ENCODE peak calls at places on chromosomes 4 and X, in four cellular contexts. E is H9, T is mesenchymal stem cell, M is IMR-90. U is an unnamed sample.

GRCh38 chr4:19309365-19309764 is 942.3 kb upstream of the SLIT2 start:
- DNase-seq in T (peak; percentile 43), M (peak; percentile 74), E (no peak), U (peak; percentile 53)

GRCh38 chrX:32592786-32593185 is 618.6 kb downstream of the DMD start:
- DNase-seq in E (no peak), T (no peak), M (no peak), U (no peak)

GRCh38 chr4:8777320-8778196 is 94.1 kb downstream of the HMX1 start:
- DNase-seq in M (no peak), E (no peak), T (no peak), U (no peak)

GRCh38 chr4:82201805-82202636 is 171.8 kb downstream of the HNRNPD start:
- DNase-seq in M (peak; percentile 27), E (peak; percentile 60), T (peak; percentile 50), U (peak; percentile 84)

GRCh38 chrX:24294619-24295018 is 19.2 kb downstream of the SUPT20HL2 start:
- DNase-seq in M (no peak), T (peak; percentile 6), E (peak; percentile 75), U (peak; percentile 40)

GRCh38 chrX:130516123-130516522 is 114.3 kb downstream of the RBMX2 start:
- DNase-seq in T (no peak), M (no peak), E (no peak), U (no peak)

GRCh38 chrX:110418220-110418856 is 59.7 kb downstream of the RTL9 start:
- DNase-seq in E (peak; percentile 55), M (peak; percentile 81), T (peak; percentile 85), U (peak; percentile 74)

GRCh38 chr4:136927172-136927571 is 605.1 kb downstream of the PCDH18 start:
- DNase-seq in T (no peak), M (peak; percentile 12), E (no peak), U (peak; percentile 78)

GRCh38 chr4:127012549-127012948 is 620.2 kb upstream of the INTU start:
- DNase-seq in T (peak; percentile 37), M (peak; percentile 59), E (no peak), U (no peak)

GRCh38 chr4:151569650-151570049 is 160.7 kb downstream of the FHIP1A start:
- DNase-seq in M (no peak), E (no peak), T (no peak), U (peak; percentile 29)

GRCh38 chr4:31370866-31371465 is 650.8 kb downstream of the PCDH7 start:
- DNase-seq in E (no peak), M (peak; percentile 28), T (peak; percentile 52), U (peak; percentile 73)

GRCh38 chr4:144906181-144906895 is 191.7 kb downstream of the ANAPC10 start:
- DNase-seq in E (no peak), T (peak; percentile 70), M (peak; percentile 29), U (no peak)

GRCh38 chrX:66200855-66201795 is 37.1 kb downstream of the HEPH start:
- DNase-seq in T (peak; percentile 7), M (peak; percentile 17), E (no peak), U (no peak)

GRCh38 chrX:66200050-66200664 is 36.1 kb downstream of the HEPH start:
- DNase-seq in M (no peak), E (no peak), T (no peak), U (no peak)

DNA sequence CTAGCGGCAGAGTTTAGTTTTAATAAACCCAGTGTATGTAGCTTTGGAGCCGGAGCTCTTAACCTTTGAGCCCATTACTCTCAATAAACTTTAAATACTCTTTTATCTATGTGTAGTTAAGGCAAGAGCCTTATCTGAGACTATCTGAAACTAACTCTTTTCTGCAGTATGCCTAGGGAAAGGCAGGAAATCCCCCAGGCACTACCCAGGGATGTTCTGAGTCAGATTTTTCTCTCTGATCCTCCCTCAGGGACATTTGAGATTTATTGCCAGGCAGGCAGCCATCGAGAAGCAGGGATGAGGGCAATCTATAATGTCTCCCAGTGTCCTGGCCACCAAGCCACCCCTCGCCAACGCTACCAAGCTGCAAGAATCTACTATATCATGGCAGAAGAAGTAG is 39.1 kb downstream of the HEPH start:
- DNase-seq in E (no peak), M (no peak), T (no peak), U (no peak)
- H3K4ac ChIP-seq in E (no peak overlapping the region), M (no peak overlapping the region), T (no peak overlapping the region), U (no peak overlapping the region)

GRCh38 chr4:6641971-6642320 is 1.5 kb downstream of the MRFAP1 start:
- DNase-seq in E (no peak), T (no peak), M (peak; percentile 45), U (no peak)
- H3K4ac ChIP-seq in E (no peak overlapping the region), T (no peak overlapping the region), M (no peak overlapping the region), U (no peak overlapping the region)

GRCh38 chr4:110475881-110476818 is at the start of gene ENPEP:
- DNase-seq in E (peak; percentile 55), M (peak; percentile 36), T (no peak), U (peak; percentile 84)
- H3K4ac ChIP-seq in E (no peak within 1 kb of the TSS), M (no peak within 1 kb of the TSS), T (no peak within 1 kb of the TSS), U (peak within 1 kb of the TSS; percentile 91)

GRCh38 chr4:3292571-3293409 is at the start of gene RGS12:
- DNase-seq in T (peak; percentile 94), E (peak; percentile 97), M (peak; percentile 91), U (peak; percentile 93)
- H3K4ac ChIP-seq in T (peak within 1 kb of the TSS; percentile 59), E (no peak within 1 kb of the TSS), M (peak within 1 kb of the TSS; percentile 87), U (peak within 1 kb of the TSS; percentile 25)

GRCh38 chr4:76305971-76306881 is at the start of gene STBD1:
- DNase-seq in E (peak; percentile 88), T (peak; percentile 78), M (peak; percentile 49), U (peak; percentile 81)
- H3K4ac ChIP-seq in E (no peak within 1 kb of the TSS), T (peak within 1 kb of the TSS; percentile 88), M (peak within 1 kb of the TSS; percentile 69), U (no peak within 1 kb of the TSS)

GRCh38 chr4:39697740-39698423 is at the start of gene UBE2K:
- DNase-seq in M (peak; percentile 82), T (peak; percentile 88), E (peak; percentile 85), U (peak; percentile 93)
- H3K4ac ChIP-seq in M (peak within 1 kb of the TSS; percentile 97), T (peak within 1 kb of the TSS; percentile 89), E (no peak within 1 kb of the TSS), U (peak within 1 kb of the TSS; percentile 87)

DNA sequence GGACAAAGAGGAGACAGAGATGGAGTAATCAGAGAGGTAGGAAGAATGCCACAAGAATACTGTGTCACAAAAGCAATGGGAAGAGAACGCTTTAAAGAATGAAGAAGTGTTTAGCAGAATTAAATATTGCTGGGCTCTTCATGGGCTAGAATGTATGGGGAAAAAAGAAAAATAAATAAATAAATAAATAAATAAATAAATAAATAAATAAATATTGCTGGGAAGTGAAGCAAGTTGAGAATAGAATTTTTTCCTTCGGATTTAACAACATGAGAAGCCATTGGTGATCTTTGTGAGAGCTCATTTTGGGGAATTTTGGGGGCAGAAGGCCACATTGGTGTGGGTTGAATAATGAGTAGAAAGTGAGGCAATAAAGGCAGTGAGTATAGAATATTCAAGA is 59.7 kb upstream of the FRMPD3 start:
- DNase-seq in M (no peak), E (no peak), T (no peak), U (no peak)
- H3K4ac ChIP-seq in M (no peak overlapping the region), E (no peak overlapping the region), T (no peak overlapping the region), U (no peak overlapping the region)